ENCODE peak calls at places on chromosome 11, in four cellular contexts. P, U, W and C are unnamed samples.

GRCh38 chr11:78420255-78420764 is 2.7 kb upstream of the GAB2 start:
- DNase-seq in P (peak), W (no peak), U (peak), C (peak)

GRCh38 chr11:12005476-12005875 is 3.0 kb downstream of the DKK3 start:
- DNase-seq in U (no peak), P (no peak), W (no peak), C (no peak)

GRCh38 chr11:9752091-9752490 is 88.2 kb downstream of the SWAP70 start:
- DNase-seq in P (no peak), W (no peak), U (no peak), C (no peak)

GRCh38 chr11:62400760-62401159 is 18.1 kb upstream of the SCGB1A1 start:
- DNase-seq in P (no peak), U (no peak), W (no peak), C (peak)

GRCh38 chr11:119056397-119056999 is 507 bp downstream of the HYOU1 start:
- DNase-seq in P (peak), U (peak), W (peak), C (no peak)

GRCh38 chr11:17801166-17801565 is 66.6 kb downstream of the KCNC1 start:
- DNase-seq in W (no peak), P (no peak), U (peak), C (no peak)

GRCh38 chr11:59918987-59919589 is 19.1 kb upstream of the OOSP1 start:
- DNase-seq in P (no peak), U (peak), W (peak), C (peak)

GRCh38 chr11:123213307-123213708 is 18.3 kb upstream of the CLMP start:
- DNase-seq in P (no peak), U (no peak), W (no peak), C (no peak)

GRCh38 chr11:78063440-78064181 is at the start of gene THRSP:
- DNase-seq in W (no peak), P (no peak), U (no peak), C (no peak)

GRCh38 chr11:77993902-77994301 is 566 bp downstream of the INTS4 start:
- DNase-seq in P (no peak), U (peak), W (no peak), C (no peak)

GRCh38 chr11:76688146-76688545 is 17.6 kb upstream of the LRRC32 start:
- DNase-seq in U (no peak), W (no peak), P (no peak), C (no peak)

GRCh38 chr11:70532728-70533127 is 134.4 kb downstream of the CTTN start:
- DNase-seq in P (no peak), W (no peak), U (no peak), C (no peak)

GRCh38 chr11:102560555-102561011 is 30.0 kb upstream of the MMP7 start:
- DNase-seq in W (peak), P (no peak), U (no peak), C (peak)

GRCh38 chr11:131694526-131695424 is 324.4 kb downstream of the NTM start:
- DNase-seq in W (peak), U (peak), P (peak), C (peak)

DNA sequence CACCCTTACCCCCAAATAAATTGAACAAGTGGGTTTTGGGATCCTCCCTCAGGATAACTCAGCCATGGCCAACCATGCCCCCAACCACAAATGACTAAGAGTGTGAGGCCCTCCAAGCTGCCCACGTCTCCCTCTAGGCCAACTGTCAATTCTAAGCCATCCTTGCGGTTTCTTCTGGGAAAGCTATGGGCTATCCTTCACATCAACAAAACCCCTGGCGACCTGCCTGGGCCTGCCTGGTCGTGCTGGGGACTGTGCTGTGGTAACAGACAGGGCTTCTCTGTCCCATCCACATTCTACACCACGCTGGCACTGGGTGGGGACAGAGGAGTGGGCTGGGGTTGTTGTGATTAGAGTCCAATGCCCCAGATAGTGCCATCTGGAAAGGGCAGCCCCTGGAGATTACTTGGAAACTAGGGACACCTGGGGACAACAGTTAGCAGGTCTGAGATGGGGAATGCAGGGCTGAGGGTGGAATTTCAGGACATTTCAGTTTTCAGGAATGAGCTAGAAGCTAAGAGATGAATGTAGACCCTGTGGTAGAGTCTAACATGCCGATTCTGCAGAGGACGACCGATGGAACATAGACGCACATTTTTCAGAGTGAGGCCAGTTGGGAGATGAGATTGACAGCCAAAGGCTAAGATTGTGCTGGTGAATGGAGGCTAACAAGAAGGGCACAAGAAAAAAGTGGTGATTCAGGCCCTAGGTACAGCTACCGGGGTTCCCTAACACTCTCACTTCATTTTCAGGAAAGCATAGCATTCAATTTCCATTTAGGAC is 131.9 kb downstream of the RASSF10 start:
- DNase-seq in P (no peak), U (no peak), W (peak), C (no peak)
- H3K27ac ChIP-seq in P (no peak), U (no peak), W (peak), C (no peak)

GRCh38 chr11:41225856-41226255 is 233.6 kb downstream of the LRRC4C start:
- DNase-seq in P (no peak), U (no peak), W (no peak), C (no peak)
- H3K27ac ChIP-seq in P (no peak), U (no peak), W (no peak), C (no peak)

GRCh38 chr11:82734120-82734479 is 436 bp upstream of the FAM181B start:
- DNase-seq in W (no peak), U (no peak), P (no peak), C (no peak)

GRCh38 chr11:82732734-82733443 is 775 bp downstream of the FAM181B start:
- DNase-seq in P (no peak), W (no peak), U (peak), C (no peak)

GRCh38 chr11:82731691-82732277 is 1.9 kb downstream of the FAM181B start:
- DNase-seq in P (no peak), W (no peak), U (peak), C (no peak)

GRCh38 chr11:82732348-82732733 is 1.3 kb downstream of the FAM181B start:
- DNase-seq in U (peak), W (no peak), P (no peak), C (no peak)

GRCh38 chr11:82733444-82734119 is at the start of gene FAM181B:
- DNase-seq in U (peak), P (peak), W (peak), C (peak)
- H3K27ac ChIP-seq in U (no peak), P (no peak), W (no peak), C (peak)

GRCh38 chr11:132744771-132745170 is 787.5 kb downstream of the OPCML start:
- DNase-seq in U (no peak), W (no peak), P (no peak), C (no peak)
- H3K27ac ChIP-seq in U (no peak), W (no peak), P (no peak), C (no peak)

DNA sequence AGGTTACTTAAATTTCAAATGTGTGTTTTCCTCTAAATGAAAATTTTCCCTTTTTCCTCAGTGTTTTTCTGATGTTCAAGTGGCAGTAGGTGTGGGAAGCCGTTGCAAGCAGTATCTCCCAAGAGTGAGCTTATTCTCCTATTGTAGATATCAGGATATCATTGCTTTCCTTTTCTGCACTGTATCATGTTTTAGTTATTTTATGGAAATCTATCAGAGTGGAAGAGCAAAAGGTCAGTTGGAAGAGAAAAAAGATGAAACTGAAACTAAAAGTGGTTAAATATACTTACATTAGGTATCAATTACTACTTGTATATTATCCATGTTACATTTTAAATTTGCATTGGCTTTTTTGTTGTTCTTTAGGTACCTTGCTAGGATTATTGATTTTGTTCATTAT is 57.0 kb downstream of the PDE3B start:
- DNase-seq in P (no peak), W (no peak), U (no peak), C (no peak)
- H3K27ac ChIP-seq in P (no peak), W (no peak), U (no peak), C (no peak)

GRCh38 chr11:31903225-31904074 is 92.3 kb upstream of the PAX6 start:
- DNase-seq in P (no peak), U (no peak), W (no peak), C (no peak)

GRCh38 chr11:31902706-31903105 is 91.6 kb upstream of the PAX6 start:
- DNase-seq in W (no peak), P (no peak), U (no peak), C (no peak)
- H3K27ac ChIP-seq in W (no peak), P (no peak), U (no peak), C (no peak)

GRCh38 chr11:129192150-129192549 is at the start of gene ARHGAP32:
- DNase-seq in U (peak), P (no peak), W (peak), C (no peak)
- H3K27ac ChIP-seq in U (no peak), P (no peak), W (peak), C (no peak)

GRCh38 chr11:82902086-82902485 is 550 bp downstream of the DDIAS start:
- DNase-seq in P (no peak), W (no peak), U (no peak), C (no peak)
- H3K27ac ChIP-seq in P (peak), W (peak), U (no peak), C (no peak)

GRCh38 chr11:34044664-34045485 is 6.7 kb upstream of the CAPRIN1 start:
- DNase-seq in U (peak), W (peak), P (no peak), C (no peak)
- H3K27ac ChIP-seq in U (peak), W (peak), P (no peak), C (no peak)